ENCODE peak calls at places on chromosomes 13 and 19, in eight cellular contexts. G is mucosa of descending colon; V is mesothelial cell of epicardium; D is HL-60; Y is IMR-90; L is naive B cell; I is stimulated activated CD4-positive, alpha-beta T cell treated with anti-CD3 and anti-CD28 coated beads, TNF-alpha, amount 100 ng/mL, for 48 hours; E is activated CD8-positive, alpha-beta memory T cell treated with anti-CD3 and anti-CD28 coated beads, Interleukin-2, amount 10 ng/mL, durations not matched to agents 7 days and 5 days. O is an unnamed sample.

GRCh38 chr19:43780706-43781525 is at the start of gene KCNN4:
- DNase-seq in I (no peak), Y (peak), G (peak), L (peak), E (peak), V (no peak), D (peak), O (no peak)

GRCh38 chr13:87089391-87089790 is 581.8 kb upstream of the SLITRK5 start:
- DNase-seq in V (no peak), L (no peak), I (no peak), D (no peak), E (no peak), Y (peak), G (no peak), O (no peak)

GRCh38 chr19:33060586-33060985 is 4.1 kb downstream of the RHPN2 start:
- DNase-seq in D (no peak), L (no peak), E (no peak), G (no peak), Y (no peak), I (no peak), V (no peak), O (no peak)

GRCh38 chr19:48992571-48993174 is 436 bp downstream of the GYS1 start:
- DNase-seq in V (no peak), Y (no peak), I (no peak), D (no peak), L (no peak), G (no peak), E (no peak), O (peak)

GRCh38 chr19:48479686-48480085 is 10.5 kb downstream of the CYTH2 start:
- DNase-seq in G (peak), D (no peak), E (no peak), L (no peak), V (no peak), Y (no peak), I (no peak), O (peak)

GRCh38 chr19:46615966-46616365 is 8.9 kb downstream of the PTGIR start:
- DNase-seq in E (no peak), I (no peak), L (no peak), D (no peak), Y (no peak), G (no peak), V (no peak), O (no peak)

GRCh38 chr13:72004236-72004635 is 137.2 kb upstream of the DACH1 start:
- DNase-seq in I (no peak), V (no peak), Y (no peak), L (no peak), G (no peak), E (no peak), D (no peak), O (no peak)

GRCh38 chr19:9523885-9524474 is 14.5 kb downstream of the ZNF426 start:
- DNase-seq in V (no peak), E (no peak), G (no peak), I (no peak), D (no peak), Y (no peak), L (no peak), O (peak)

GRCh38 chr19:8569066-8569761 is 8.0 kb downstream of the MYO1F start:
- DNase-seq in V (no peak), G (no peak), E (peak), L (no peak), Y (peak), I (no peak), D (peak), O (no peak)

GRCh38 chr19:13011653-13012389 is 16.5 kb downstream of the NFIX start:
- DNase-seq in E (no peak), D (no peak), I (no peak), V (no peak), Y (no peak), L (no peak), G (no peak), O (no peak)

GRCh38 chr19:11754663-11755062 is 12.1 kb upstream of the ZNF441 start:
- DNase-seq in G (no peak), E (no peak), Y (no peak), I (no peak), D (no peak), V (no peak), L (no peak), O (no peak)

GRCh38 chr19:13841339-13842293 is 35.3 kb upstream of the NANOS3 start:
- DNase-seq in G (peak), I (no peak), E (no peak), D (peak), Y (no peak), V (no peak), L (no peak), O (peak)

GRCh38 chr19:44735011-44735410 is 13.5 kb upstream of the BCL3 start:
- DNase-seq in L (no peak), G (no peak), V (no peak), I (no peak), D (no peak), E (no peak), Y (no peak), O (no peak)

GRCh38 chr19:19531951-19532805 is 3.5 kb downstream of the YJEFN3 start:
- DNase-seq in I (peak), L (peak), Y (peak), E (peak), D (peak), V (peak), G (peak), O (peak)

GRCh38 chr13:108508263-108508662 is 121.1 kb upstream of the MYO16 start:
- DNase-seq in G (no peak), D (peak), V (no peak), I (no peak), Y (peak), L (no peak), E (no peak), O (no peak)

GRCh38 chr13:91097269-91097668 is 250.2 kb upstream of the MIR17HG start:
- DNase-seq in Y (no peak), V (no peak), E (no peak), L (no peak), G (no peak), D (no peak), I (no peak), O (no peak)

GRCh38 chr19:48258350-48258749 is 2.6 kb upstream of the CARD8 start:
- DNase-seq in D (peak), I (no peak), E (peak), V (no peak), Y (no peak), L (peak), G (no peak), O (peak)

GRCh38 chr13:74644239-74644638 is 510.0 kb upstream of the KLF12 start:
- DNase-seq in V (no peak), G (no peak), Y (peak), E (no peak), I (no peak), D (no peak), L (no peak), O (no peak)

GRCh38 chr13:46127336-46128023 is 22.6 kb upstream of the CPB2 start:
- DNase-seq in G (no peak), E (no peak), L (no peak), I (no peak), D (no peak), V (no peak), Y (no peak), O (no peak)

GRCh38 chr13:23902975-23903905 is 5.9 kb upstream of the C1QTNF9B start:
- DNase-seq in V (no peak), I (no peak), L (no peak), E (no peak), D (no peak), G (no peak), Y (no peak), O (no peak)

GRCh38 chr19:23867895-23868294 is 46.8 kb upstream of the ZNF726 start:
- DNase-seq in I (no peak), D (no peak), L (no peak), E (no peak), Y (no peak), G (no peak), V (no peak), O (no peak)

GRCh38 chr19:5694952-5695648 is 5.0 kb downstream of the RPL36 start:
- DNase-seq in Y (no peak), I (no peak), V (no peak), E (no peak), D (no peak), G (no peak), L (no peak), O (no peak)

GRCh38 chr13:38900188-38900587 is 90.4 kb downstream of the STOML3 start:
- DNase-seq in V (no peak), I (no peak), L (no peak), E (no peak), Y (no peak), G (no peak), D (no peak), O (peak)

GRCh38 chr19:19451429-19452240 is 46.2 kb downstream of the GATAD2A start:
- DNase-seq in D (peak), E (peak), I (no peak), V (no peak), G (peak), Y (no peak), L (no peak), O (no peak)

GRCh38 chr13:106143392-106143791 is 392.1 kb downstream of the EFNB2 start:
- DNase-seq in G (no peak), E (no peak), V (no peak), D (no peak), L (no peak), Y (peak), I (no peak), O (no peak)

GRCh38 chr13:23617551-23618014 is 47.4 kb downstream of the TNFRSF19 start:
- DNase-seq in V (no peak), L (no peak), I (no peak), D (no peak), G (no peak), Y (peak), E (no peak), O (no peak)

GRCh38 chr13:34942732-34943674 is 933 bp downstream of the NBEA start:
- DNase-seq in Y (no peak), D (no peak), V (peak), E (no peak), I (no peak), L (peak), G (peak), O (no peak)

GRCh38 chr19:49058592-49058991 is 1.0 kb upstream of the CGB7 start:
- DNase-seq in V (no peak), E (no peak), D (no peak), I (no peak), Y (peak), G (no peak), L (no peak), O (peak)

GRCh38 chr13:112828082-112828699 is 138.4 kb downstream of the ATP11A start:
- DNase-seq in L (no peak), D (no peak), I (no peak), Y (no peak), V (no peak), E (no peak), G (no peak), O (no peak)

GRCh38 chr13:112926993-112927392 is 42.0 kb upstream of the MCF2L start:
- DNase-seq in V (no peak), D (no peak), Y (no peak), I (no peak), G (no peak), L (no peak), E (no peak), O (no peak)

GRCh38 chr13:46516624-46517318 is 36.2 kb upstream of the LRCH1 start:
- DNase-seq in V (no peak), L (no peak), Y (no peak), G (no peak), I (no peak), E (no peak), D (no peak), O (peak)

GRCh38 chr19:1189419-1189818 is 15.4 kb upstream of the SBNO2 start:
- DNase-seq in I (no peak), L (no peak), Y (peak), D (no peak), E (peak), G (no peak), V (no peak), O (peak)

GRCh38 chr13:23671902-23672301 is 101.7 kb downstream of the TNFRSF19 start:
- DNase-seq in V (no peak), Y (peak), G (no peak), E (no peak), I (no peak), L (no peak), D (no peak), O (no peak)

GRCh38 chr19:55467236-55468053 is 2.9 kb upstream of the C19orf85 start:
- DNase-seq in Y (peak), G (peak), D (peak), I (peak), V (no peak), E (peak), L (peak), O (peak)

GRCh38 chr19:49512970-49513745 is 697 bp downstream of the FCGRT start:
- DNase-seq in D (no peak), V (no peak), Y (no peak), E (no peak), G (peak), I (no peak), L (no peak), O (peak)